ENCODE peak calls at places on chromosomes 5 and 9, in seven cellular contexts. One of them, this sample, is unnamed. For H3K4me1, the result is how much of the 10 kb centered on the place peaks cover.

GRCh38 chr9:18493361-18494015 is 19.5 kb downstream of the ADAMTSL1 start:
- DNase-seq in body of pancreas: no peak
- DNase-seq in testis: no peak
- DNase-seq in uterus: no peak
- DNase-seq in neuronal stem cell: no peak
- DNase-seq in aorta: no peak
- DNase-seq in SK-N-SH: peak
- DNase-seq in this sample: no peak

GRCh38 chr5:113070901-113071300 is 94.3 kb downstream of the DCP2 start:
- DNase-seq in SK-N-SH: no peak
- DNase-seq in aorta: no peak
- DNase-seq in neuronal stem cell: no peak
- DNase-seq in uterus: no peak
- DNase-seq in body of pancreas: no peak
- DNase-seq in testis: no peak
- DNase-seq in this sample: no peak

GRCh38 chr5:31692561-31693221 is 53.8 kb downstream of the PDZD2 start:
- DNase-seq in neuronal stem cell: no peak
- DNase-seq in body of pancreas: peak
- DNase-seq in testis: peak
- DNase-seq in aorta: no peak
- DNase-seq in SK-N-SH: no peak
- DNase-seq in uterus: no peak
- DNase-seq in this sample: no peak

GRCh38 chr9:4716163-4716562 is 24.8 kb downstream of the AK3 start:
- DNase-seq in uterus: no peak
- DNase-seq in testis: no peak
- DNase-seq in SK-N-SH: no peak
- DNase-seq in body of pancreas: no peak
- DNase-seq in aorta: no peak
- DNase-seq in neuronal stem cell: no peak
- DNase-seq in this sample: no peak

GRCh38 chr5:179369530-179369884 is 24.2 kb upstream of the ADAMTS2 start:
- DNase-seq in body of pancreas: no peak
- DNase-seq in neuronal stem cell: no peak
- DNase-seq in uterus: no peak
- DNase-seq in testis: no peak
- DNase-seq in aorta: peak
- DNase-seq in SK-N-SH: no peak
- DNase-seq in this sample: no peak

GRCh38 chr5:88743231-88743879 is 139.6 kb downstream of the MEF2C start:
- DNase-seq in uterus: no peak
- DNase-seq in aorta: no peak
- DNase-seq in neuronal stem cell: no peak
- DNase-seq in body of pancreas: no peak
- DNase-seq in testis: no peak
- DNase-seq in SK-N-SH: no peak
- DNase-seq in this sample: no peak

GRCh38 chr5:151005975-151006576 is 14.3 kb upstream of the GPX3 start:
- DNase-seq in testis: peak
- DNase-seq in neuronal stem cell: no peak
- DNase-seq in uterus: peak
- DNase-seq in body of pancreas: peak
- DNase-seq in SK-N-SH: no peak
- DNase-seq in aorta: peak
- DNase-seq in this sample: no peak

GRCh38 chr5:121315786-121316185 is 535.9 kb upstream of the FTMT start:
- DNase-seq in body of pancreas: no peak
- DNase-seq in aorta: no peak
- DNase-seq in uterus: no peak
- DNase-seq in testis: no peak
- DNase-seq in SK-N-SH: no peak
- DNase-seq in neuronal stem cell: no peak
- DNase-seq in this sample: no peak

GRCh38 chr9:88992556-88992955 is 1.3 kb downstream of the S1PR3 start:
- DNase-seq in body of pancreas: no peak
- DNase-seq in neuronal stem cell: no peak
- DNase-seq in uterus: peak
- DNase-seq in SK-N-SH: no peak
- DNase-seq in aorta: no peak
- DNase-seq in testis: no peak
- DNase-seq in this sample: no peak

GRCh38 chr9:93007529-93008058 is 50.9 kb upstream of the SUSD3 start:
- DNase-seq in testis: peak
- DNase-seq in uterus: no peak
- DNase-seq in neuronal stem cell: no peak
- DNase-seq in aorta: no peak
- DNase-seq in SK-N-SH: peak
- DNase-seq in body of pancreas: no peak
- DNase-seq in this sample: no peak

DNA sequence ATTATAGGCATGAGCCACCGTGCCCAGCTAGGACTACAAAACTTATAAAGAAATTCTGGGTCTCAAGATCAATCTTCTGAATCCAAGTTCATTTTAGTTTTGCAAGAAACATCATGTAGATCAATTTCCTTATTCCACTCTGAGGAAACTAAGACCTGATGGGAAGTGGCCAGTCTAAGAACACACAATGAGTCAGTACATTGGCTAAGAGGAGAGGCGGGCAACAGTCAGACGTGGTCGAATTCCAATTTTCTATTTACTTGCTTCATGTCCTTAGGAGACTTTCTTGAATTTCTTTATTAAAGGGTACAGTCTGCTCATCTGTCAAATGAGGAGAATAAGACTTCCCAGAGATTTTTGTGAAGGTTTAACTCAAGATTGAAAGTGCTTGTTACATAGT is 432.1 kb upstream of the BRINP1 start:
- DNase-seq in uterus: no peak
- DNase-seq in body of pancreas: no peak
- DNase-seq in testis: peak
- DNase-seq in SK-N-SH: no peak
- DNase-seq in aorta: no peak
- DNase-seq in neuronal stem cell: no peak
- DNase-seq in this sample: no peak
- H3K4me1 ChIP-seq in uterus: under half
- H3K4me1 ChIP-seq in body of pancreas: under half
- H3K4me1 ChIP-seq in testis: under half
- H3K4me1 ChIP-seq in SK-N-SH: under half
- H3K4me1 ChIP-seq in aorta: under half
- H3K4me1 ChIP-seq in neuronal stem cell: under half
- H3K4me1 ChIP-seq in this sample: under half

GRCh38 chr9:109036744-109037680 is 23.7 kb upstream of the CTNNAL1 start:
- DNase-seq in uterus: no peak
- DNase-seq in neuronal stem cell: no peak
- DNase-seq in body of pancreas: no peak
- DNase-seq in testis: no peak
- DNase-seq in SK-N-SH: no peak
- DNase-seq in aorta: no peak
- DNase-seq in this sample: no peak

GRCh38 chr9:109035684-109036423 is 22.6 kb upstream of the CTNNAL1 start:
- DNase-seq in neuronal stem cell: no peak
- DNase-seq in testis: peak
- DNase-seq in aorta: no peak
- DNase-seq in body of pancreas: peak
- DNase-seq in uterus: peak
- DNase-seq in SK-N-SH: no peak
- DNase-seq in this sample: no peak

GRCh38 chr9:109031241-109031640 is 17.9 kb upstream of the CTNNAL1 start:
- DNase-seq in aorta: no peak
- DNase-seq in uterus: no peak
- DNase-seq in neuronal stem cell: no peak
- DNase-seq in testis: no peak
- DNase-seq in SK-N-SH: no peak
- DNase-seq in body of pancreas: no peak
- DNase-seq in this sample: no peak

GRCh38 chr9:109030426-109030825 is 17.1 kb upstream of the CTNNAL1 start:
- DNase-seq in neuronal stem cell: no peak
- DNase-seq in testis: no peak
- DNase-seq in uterus: no peak
- DNase-seq in body of pancreas: no peak
- DNase-seq in SK-N-SH: no peak
- DNase-seq in aorta: no peak
- DNase-seq in this sample: no peak

GRCh38 chr9:109033941-109034700 is 20.8 kb upstream of the CTNNAL1 start:
- DNase-seq in body of pancreas: no peak
- DNase-seq in neuronal stem cell: no peak
- DNase-seq in SK-N-SH: no peak
- DNase-seq in aorta: no peak
- DNase-seq in uterus: no peak
- DNase-seq in testis: no peak
- DNase-seq in this sample: no peak
- H3K4me1 ChIP-seq in body of pancreas: under half
- H3K4me1 ChIP-seq in neuronal stem cell: under half
- H3K4me1 ChIP-seq in SK-N-SH: under half
- H3K4me1 ChIP-seq in aorta: under half
- H3K4me1 ChIP-seq in uterus: under half
- H3K4me1 ChIP-seq in testis: under half
- H3K4me1 ChIP-seq in this sample: under half

GRCh38 chr5:9562101-9562500 is 16.2 kb upstream of the SEMA5A start:
- DNase-seq in aorta: no peak
- DNase-seq in uterus: no peak
- DNase-seq in body of pancreas: no peak
- DNase-seq in testis: no peak
- DNase-seq in SK-N-SH: no peak
- DNase-seq in neuronal stem cell: no peak
- DNase-seq in this sample: no peak
- H3K4me1 ChIP-seq in aorta: under half
- H3K4me1 ChIP-seq in uterus: under half
- H3K4me1 ChIP-seq in body of pancreas: under half
- H3K4me1 ChIP-seq in testis: under half
- H3K4me1 ChIP-seq in SK-N-SH: under half
- H3K4me1 ChIP-seq in neuronal stem cell: under half
- H3K4me1 ChIP-seq in this sample: under half

DNA sequence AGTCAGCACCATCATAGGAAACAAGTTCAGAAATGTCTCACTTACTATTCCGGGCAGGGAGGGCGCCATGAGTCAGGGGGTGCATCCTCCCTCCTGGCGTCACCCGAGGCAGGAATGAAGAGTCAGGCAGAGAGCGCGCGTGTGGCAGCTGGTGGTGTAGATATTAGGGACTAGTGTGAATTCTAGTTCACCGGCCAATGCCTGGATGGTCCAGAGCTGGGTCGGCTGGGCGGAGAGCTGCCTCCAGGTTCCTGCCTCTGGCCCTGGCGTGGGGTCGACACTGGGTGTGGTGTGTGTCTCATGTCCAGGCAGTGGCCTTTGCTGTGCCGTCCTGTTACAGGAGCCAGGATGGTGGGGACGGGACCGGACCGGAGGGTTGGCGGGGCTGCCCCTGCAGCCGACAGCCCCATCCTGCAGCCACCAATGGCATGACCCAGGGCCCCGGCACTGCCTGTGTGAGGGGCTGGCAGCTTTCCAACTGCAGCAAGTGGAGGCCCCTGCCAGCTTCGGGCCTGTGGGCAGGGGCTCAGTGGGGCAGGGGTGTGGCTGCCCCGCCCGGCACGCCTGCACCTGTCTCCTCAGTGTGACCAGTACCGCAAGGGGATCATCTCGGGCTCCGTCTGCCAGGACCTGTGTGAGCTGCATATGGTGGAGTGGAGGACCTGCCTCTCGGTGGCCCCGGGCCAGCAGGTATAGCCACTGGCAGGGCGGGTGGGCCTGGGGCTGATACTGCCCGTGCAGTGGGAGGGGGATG is 9.1 kb downstream of the DIPK1B start:
- DNase-seq in aorta: no peak
- DNase-seq in testis: no peak
- DNase-seq in uterus: peak
- DNase-seq in neuronal stem cell: no peak
- DNase-seq in body of pancreas: no peak
- DNase-seq in SK-N-SH: no peak
- DNase-seq in this sample: no peak
- H3K4me1 ChIP-seq in aorta: under half
- H3K4me1 ChIP-seq in testis: under half
- H3K4me1 ChIP-seq in uterus: under half
- H3K4me1 ChIP-seq in neuronal stem cell: under half
- H3K4me1 ChIP-seq in body of pancreas: under half
- H3K4me1 ChIP-seq in SK-N-SH: under half
- H3K4me1 ChIP-seq in this sample: under half

This sample was measured in NT2/D1.